ENCODE peak calls at places on chromosomes 5 and 9, in nine cellular contexts. One of them, this sample, is unnamed.

GRCh38 chr5:159826351-159827222 is 89.7 kb upstream of the ADRA1B start:
- DNase-seq in OCI-LY7: peak; percentile 3
- DNase-seq in lower lobe of right lung: no peak
- DNase-seq in GM06990: peak; percentile 32
- DNase-seq in heart left ventricle: no peak
- DNase-seq in PC-9: peak; percentile 99
- DNase-seq in GM20000: no peak
- DNase-seq in brain microvascular endothelial cell: peak; percentile 64
- DNase-seq in AG04450: no peak
- DNase-seq in this sample: peak; percentile 91

GRCh38 chr5:51860532-51861018 is 477.3 kb downstream of the ISL1 start:
- DNase-seq in OCI-LY7: no peak
- DNase-seq in lower lobe of right lung: no peak
- DNase-seq in GM06990: no peak
- DNase-seq in heart left ventricle: no peak
- DNase-seq in PC-9: peak; percentile 70
- DNase-seq in GM20000: no peak
- DNase-seq in brain microvascular endothelial cell: no peak
- DNase-seq in AG04450: no peak
- DNase-seq in this sample: no peak

GRCh38 chr5:168207450-168208029 is 83.9 kb upstream of the WWC1 start:
- DNase-seq in OCI-LY7: no peak
- DNase-seq in lower lobe of right lung: no peak
- DNase-seq in GM06990: no peak
- DNase-seq in heart left ventricle: no peak
- DNase-seq in PC-9: no peak
- DNase-seq in GM20000: no peak
- DNase-seq in brain microvascular endothelial cell: no peak
- DNase-seq in AG04450: no peak
- DNase-seq in this sample: no peak

GRCh38 chr5:165328856-165329255 is 1823.4 kb downstream of the MAT2B start:
- DNase-seq in OCI-LY7: no peak
- DNase-seq in lower lobe of right lung: no peak
- DNase-seq in GM06990: no peak
- DNase-seq in heart left ventricle: no peak
- DNase-seq in PC-9: no peak
- DNase-seq in GM20000: no peak
- DNase-seq in brain microvascular endothelial cell: no peak
- DNase-seq in AG04450: peak; percentile 3
- DNase-seq in this sample: no peak

GRCh38 chr5:132193165-132193694 is 34.4 kb downstream of the P4HA2 start:
- DNase-seq in OCI-LY7: no peak
- DNase-seq in lower lobe of right lung: no peak
- DNase-seq in GM06990: no peak
- DNase-seq in heart left ventricle: no peak
- DNase-seq in PC-9: no peak
- DNase-seq in GM20000: no peak
- DNase-seq in brain microvascular endothelial cell: no peak
- DNase-seq in AG04450: no peak
- DNase-seq in this sample: no peak

GRCh38 chr5:175718401-175719108 is 60.7 kb downstream of the HRH2 start:
- DNase-seq in OCI-LY7: peak; percentile 27
- DNase-seq in lower lobe of right lung: peak; percentile 75
- DNase-seq in GM06990: no peak
- DNase-seq in heart left ventricle: no peak
- DNase-seq in PC-9: no peak
- DNase-seq in GM20000: no peak
- DNase-seq in brain microvascular endothelial cell: peak; percentile 65
- DNase-seq in AG04450: no peak
- DNase-seq in this sample: no peak

GRCh38 chr5:61625682-61626620 is 293.9 kb downstream of the ZSWIM6 start:
- DNase-seq in OCI-LY7: no peak
- DNase-seq in lower lobe of right lung: peak; percentile 89
- DNase-seq in GM06990: peak; percentile 58
- DNase-seq in heart left ventricle: peak; percentile 79
- DNase-seq in PC-9: no peak
- DNase-seq in GM20000: peak; percentile 38
- DNase-seq in brain microvascular endothelial cell: no peak
- DNase-seq in AG04450: no peak
- DNase-seq in this sample: no peak

GRCh38 chr5:125489146-125489545 is 742.7 kb upstream of the ZNF608 start:
- DNase-seq in OCI-LY7: no peak
- DNase-seq in lower lobe of right lung: no peak
- DNase-seq in GM06990: no peak
- DNase-seq in heart left ventricle: no peak
- DNase-seq in PC-9: no peak
- DNase-seq in GM20000: no peak
- DNase-seq in brain microvascular endothelial cell: no peak
- DNase-seq in AG04450: no peak
- DNase-seq in this sample: no peak

GRCh38 chr5:160675988-160676387 is 176.0 kb downstream of the ATP10B start:
- DNase-seq in OCI-LY7: peak; percentile 1
- DNase-seq in lower lobe of right lung: no peak
- DNase-seq in GM06990: no peak
- DNase-seq in heart left ventricle: no peak
- DNase-seq in PC-9: no peak
- DNase-seq in GM20000: no peak
- DNase-seq in brain microvascular endothelial cell: no peak
- DNase-seq in AG04450: no peak
- DNase-seq in this sample: no peak

GRCh38 chr9:12783767-12784460 is 9.1 kb downstream of the LURAP1L start:
- DNase-seq in OCI-LY7: no peak
- DNase-seq in lower lobe of right lung: no peak
- DNase-seq in GM06990: no peak
- DNase-seq in heart left ventricle: no peak
- DNase-seq in PC-9: no peak
- DNase-seq in GM20000: no peak
- DNase-seq in brain microvascular endothelial cell: no peak
- DNase-seq in AG04450: no peak
- DNase-seq in this sample: no peak

GRCh38 chr9:130114741-130115140 is 57.5 kb upstream of the NCS1 start:
- DNase-seq in OCI-LY7: no peak
- DNase-seq in lower lobe of right lung: no peak
- DNase-seq in GM06990: no peak
- DNase-seq in heart left ventricle: no peak
- DNase-seq in PC-9: no peak
- DNase-seq in GM20000: no peak
- DNase-seq in brain microvascular endothelial cell: no peak
- DNase-seq in AG04450: no peak
- DNase-seq in this sample: no peak

GRCh38 chr5:111461261-111461671 is 51.1 kb downstream of the STARD4 start:
- DNase-seq in OCI-LY7: peak; percentile 15
- DNase-seq in lower lobe of right lung: no peak
- DNase-seq in GM06990: no peak
- DNase-seq in heart left ventricle: no peak
- DNase-seq in PC-9: no peak
- DNase-seq in GM20000: no peak
- DNase-seq in brain microvascular endothelial cell: peak; percentile 32
- DNase-seq in AG04450: no peak
- DNase-seq in this sample: no peak

GRCh38 chr5:111461934-111462333 is 50.4 kb downstream of the STARD4 start:
- DNase-seq in OCI-LY7: peak; percentile 7
- DNase-seq in lower lobe of right lung: no peak
- DNase-seq in GM06990: no peak
- DNase-seq in heart left ventricle: no peak
- DNase-seq in PC-9: no peak
- DNase-seq in GM20000: no peak
- DNase-seq in brain microvascular endothelial cell: no peak
- DNase-seq in AG04450: no peak
- DNase-seq in this sample: no peak

GRCh38 chr5:111463304-111463703 is 49.0 kb downstream of the STARD4 start:
- DNase-seq in OCI-LY7: no peak
- DNase-seq in lower lobe of right lung: no peak
- DNase-seq in GM06990: no peak
- DNase-seq in heart left ventricle: no peak
- DNase-seq in PC-9: no peak
- DNase-seq in GM20000: no peak
- DNase-seq in brain microvascular endothelial cell: no peak
- DNase-seq in AG04450: no peak
- DNase-seq in this sample: no peak
- TF ChIP-seq CTCF in OCI-LY7: no peak
- TF ChIP-seq CTCF in lower lobe of right lung: no peak
- TF ChIP-seq CTCF in GM06990: no peak
- TF ChIP-seq CTCF in heart left ventricle: no peak
- TF ChIP-seq CTCF in PC-9: no peak
- TF ChIP-seq CTCF in GM20000: no peak
- TF ChIP-seq CTCF in brain microvascular endothelial cell: no peak
- TF ChIP-seq CTCF in AG04450: no peak
- TF ChIP-seq CTCF in this sample: no peak

DNA sequence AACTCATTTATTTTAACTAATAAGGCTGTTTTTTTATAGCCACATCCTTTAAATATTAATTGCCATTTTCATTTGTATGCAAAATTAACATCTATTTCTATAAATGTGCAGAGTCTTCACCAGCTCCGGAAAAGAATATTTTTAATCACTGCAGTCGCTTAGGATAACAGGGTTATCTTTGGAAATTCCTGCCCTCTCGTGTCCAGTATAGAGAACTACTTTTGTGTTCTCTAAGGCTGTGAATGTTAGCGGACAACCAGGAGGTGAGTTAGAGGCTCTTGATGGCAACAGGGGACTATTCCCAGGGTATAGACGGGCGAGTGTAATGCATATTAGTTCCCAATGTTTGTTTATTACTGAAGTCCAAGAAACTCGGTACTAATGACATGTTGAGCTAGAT is 59.4 kb downstream of the GGTA1 start:
- DNase-seq in OCI-LY7: no peak
- DNase-seq in lower lobe of right lung: no peak
- DNase-seq in GM06990: no peak
- DNase-seq in heart left ventricle: no peak
- DNase-seq in PC-9: no peak
- DNase-seq in GM20000: no peak
- DNase-seq in brain microvascular endothelial cell: peak; percentile 32
- DNase-seq in AG04450: no peak
- DNase-seq in this sample: no peak
- TF ChIP-seq CTCF in OCI-LY7: peak; percentile 34
- TF ChIP-seq CTCF in lower lobe of right lung: no peak
- TF ChIP-seq CTCF in GM06990: no peak
- TF ChIP-seq CTCF in heart left ventricle: peak; percentile 57
- TF ChIP-seq CTCF in PC-9: peak; percentile 57
- TF ChIP-seq CTCF in GM20000: no peak
- TF ChIP-seq CTCF in brain microvascular endothelial cell: peak; percentile 49
- TF ChIP-seq CTCF in AG04450: peak; percentile 55
- TF ChIP-seq CTCF in this sample: peak; percentile 21

DNA sequence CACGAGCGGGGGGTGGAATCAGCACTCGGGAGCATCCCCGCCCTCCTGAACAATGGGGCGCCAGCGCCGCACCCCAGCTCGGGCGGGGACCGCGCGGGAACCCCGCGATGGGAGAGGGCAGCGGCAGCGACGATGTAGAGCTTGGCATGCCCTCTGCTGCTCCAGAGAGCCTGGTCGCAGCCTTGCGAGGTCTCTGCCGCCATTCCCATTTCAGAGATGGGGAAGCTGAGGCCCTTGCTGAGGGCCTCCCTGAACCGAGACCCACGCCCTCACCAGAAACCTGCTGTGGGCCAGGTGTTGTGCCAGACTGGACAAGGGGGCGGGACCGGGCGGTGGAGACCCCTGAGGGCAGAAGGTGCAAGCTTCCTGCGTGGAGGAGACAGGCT is 569 bp upstream of the MEGF9 start:
- DNase-seq in OCI-LY7: no peak
- DNase-seq in lower lobe of right lung: no peak
- DNase-seq in GM06990: no peak
- DNase-seq in heart left ventricle: no peak
- DNase-seq in PC-9: no peak
- DNase-seq in GM20000: no peak
- DNase-seq in brain microvascular endothelial cell: no peak
- DNase-seq in AG04450: no peak
- DNase-seq in this sample: no peak
- TF ChIP-seq CTCF in OCI-LY7: no peak
- TF ChIP-seq CTCF in lower lobe of right lung: peak; percentile 5
- TF ChIP-seq CTCF in GM06990: no peak
- TF ChIP-seq CTCF in heart left ventricle: no peak
- TF ChIP-seq CTCF in PC-9: no peak
- TF ChIP-seq CTCF in GM20000: no peak
- TF ChIP-seq CTCF in brain microvascular endothelial cell: no peak
- TF ChIP-seq CTCF in AG04450: no peak
- TF ChIP-seq CTCF in this sample: no peak

DNA sequence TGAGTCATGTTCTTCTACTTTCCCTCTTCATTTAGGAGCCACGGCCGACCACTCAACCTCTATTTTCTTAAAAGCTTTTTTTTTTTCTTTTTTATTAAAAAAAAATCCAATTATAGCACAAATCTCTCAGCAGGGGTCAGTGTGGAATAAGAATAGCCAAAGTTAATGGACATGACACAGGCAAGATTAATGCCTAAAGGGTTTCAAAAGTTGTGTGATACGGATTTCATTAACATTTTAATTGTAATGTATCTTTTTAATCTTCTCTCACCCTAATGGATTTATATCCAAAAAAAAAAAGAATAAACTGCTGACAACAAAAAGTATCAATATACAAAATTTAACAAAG is 5.4 kb downstream of the NACC2 start:
- DNase-seq in OCI-LY7: peak; percentile 39
- DNase-seq in lower lobe of right lung: no peak
- DNase-seq in GM06990: peak; percentile 3
- DNase-seq in heart left ventricle: no peak
- DNase-seq in PC-9: no peak
- DNase-seq in GM20000: peak; percentile 81
- DNase-seq in brain microvascular endothelial cell: no peak
- DNase-seq in AG04450: no peak
- DNase-seq in this sample: no peak
- TF ChIP-seq CTCF in OCI-LY7: peak; percentile 75
- TF ChIP-seq CTCF in lower lobe of right lung: peak; percentile 30
- TF ChIP-seq CTCF in GM06990: peak; percentile 31
- TF ChIP-seq CTCF in heart left ventricle: peak; percentile 58
- TF ChIP-seq CTCF in PC-9: peak; percentile 68
- TF ChIP-seq CTCF in GM20000: no peak
- TF ChIP-seq CTCF in brain microvascular endothelial cell: peak; percentile 42
- TF ChIP-seq CTCF in AG04450: peak; percentile 60
- TF ChIP-seq CTCF in this sample: peak; percentile 21

GRCh38 chr5:395921-396714 is 46.9 kb upstream of the EXOC3 start:
- DNase-seq in OCI-LY7: no peak
- DNase-seq in lower lobe of right lung: no peak
- DNase-seq in GM06990: no peak
- DNase-seq in heart left ventricle: no peak
- DNase-seq in PC-9: no peak
- DNase-seq in GM20000: peak; percentile 6
- DNase-seq in brain microvascular endothelial cell: no peak
- DNase-seq in AG04450: no peak
- DNase-seq in this sample: no peak

GRCh38 chr5:396715-397032 is 46.3 kb upstream of the EXOC3 start:
- DNase-seq in OCI-LY7: no peak
- DNase-seq in lower lobe of right lung: no peak
- DNase-seq in GM06990: no peak
- DNase-seq in heart left ventricle: no peak
- DNase-seq in PC-9: no peak
- DNase-seq in GM20000: no peak
- DNase-seq in brain microvascular endothelial cell: no peak
- DNase-seq in AG04450: no peak
- DNase-seq in this sample: no peak

GRCh38 chr5:400282-401215 is 42.4 kb upstream of the EXOC3 start:
- DNase-seq in OCI-LY7: no peak
- DNase-seq in lower lobe of right lung: no peak
- DNase-seq in GM06990: no peak
- DNase-seq in heart left ventricle: no peak
- DNase-seq in PC-9: no peak
- DNase-seq in GM20000: peak; percentile 18
- DNase-seq in brain microvascular endothelial cell: no peak
- DNase-seq in AG04450: no peak
- DNase-seq in this sample: no peak

GRCh38 chr5:399296-400281 is 43.4 kb upstream of the EXOC3 start:
- DNase-seq in OCI-LY7: no peak
- DNase-seq in lower lobe of right lung: peak; percentile 93
- DNase-seq in GM06990: peak; percentile 91
- DNase-seq in heart left ventricle: peak; percentile 77
- DNase-seq in PC-9: no peak
- DNase-seq in GM20000: peak; percentile 86
- DNase-seq in brain microvascular endothelial cell: peak; percentile 93
- DNase-seq in AG04450: peak; percentile 95
- DNase-seq in this sample: peak; percentile 67

GRCh38 chr5:398475-399295 is 44.3 kb upstream of the EXOC3 start:
- DNase-seq in OCI-LY7: no peak
- DNase-seq in lower lobe of right lung: no peak
- DNase-seq in GM06990: no peak
- DNase-seq in heart left ventricle: no peak
- DNase-seq in PC-9: no peak
- DNase-seq in GM20000: no peak
- DNase-seq in brain microvascular endothelial cell: no peak
- DNase-seq in AG04450: no peak
- DNase-seq in this sample: no peak
- TF ChIP-seq CTCF in OCI-LY7: no peak
- TF ChIP-seq CTCF in lower lobe of right lung: no peak
- TF ChIP-seq CTCF in GM06990: no peak
- TF ChIP-seq CTCF in heart left ventricle: no peak
- TF ChIP-seq CTCF in PC-9: no peak
- TF ChIP-seq CTCF in GM20000: no peak
- TF ChIP-seq CTCF in brain microvascular endothelial cell: no peak
- TF ChIP-seq CTCF in AG04450: no peak
- TF ChIP-seq CTCF in this sample: no peak